ENCODE peak calls at places on chromosomes 3 and 15, in six cellular contexts. L, B, H, M, O and D are unnamed samples.

GRCh38 chr3:158864492-158864891 is 62.6 kb downstream of the MFSD1 start:
- DNase-seq in L (no peak), B (no peak), H (no peak), M (peak; percentile 27), O (no peak), D (no peak)

GRCh38 chr15:92845109-92845508 is 55.0 kb upstream of the CHD2 start:
- DNase-seq in L (no peak), B (no peak), H (no peak), M (no peak), O (no peak), D (no peak)

GRCh38 chr3:133843634-133844033 is 38.0 kb downstream of the SRPRB start:
- DNase-seq in L (no peak), B (no peak), H (no peak), M (no peak), O (no peak), D (no peak)

GRCh38 chr15:88257311-88257901 is 867 bp upstream of the NTRK3 start:
- DNase-seq in L (no peak), B (no peak), H (peak; percentile 34), M (no peak), O (no peak), D (no peak)

GRCh38 chr3:153752405-153753027 is 368.7 kb upstream of the ARHGEF26 start:
- DNase-seq in L (no peak), B (no peak), H (no peak), M (no peak), O (no peak), D (no peak)

GRCh38 chr3:154730221-154730620 is 300.2 kb upstream of the GPR149 start:
- DNase-seq in L (no peak), B (no peak), H (no peak), M (no peak), O (no peak), D (no peak)

GRCh38 chr3:79329154-79329553 is 438.6 kb downstream of the ROBO1 start:
- DNase-seq in L (no peak), B (no peak), H (no peak), M (no peak), O (no peak), D (no peak)

GRCh38 chr3:120652896-120653545 is 29.0 kb downstream of the HGD start:
- DNase-seq in L (no peak), B (no peak), H (peak; percentile 22), M (no peak), O (no peak), D (no peak)

GRCh38 chr3:60720696-60721228 is 530.5 kb downstream of the FHIT start:
- DNase-seq in L (no peak), B (no peak), H (no peak), M (no peak), O (no peak), D (no peak)

GRCh38 chr15:65258863-65259262 is 27.8 kb downstream of the PARP16 start:
- DNase-seq in L (no peak), B (no peak), H (no peak), M (no peak), O (no peak), D (peak; percentile 32)

GRCh38 chr3:11272913-11273574 is 847 bp downstream of the ATG7 start:
- DNase-seq in L (no peak), B (no peak), H (no peak), M (no peak), O (no peak), D (no peak)

GRCh38 chr3:52086939-52087675 is 30.7 kb upstream of the DUSP7 start:
- DNase-seq in L (no peak), B (no peak), H (no peak), M (no peak), O (no peak), D (no peak)